ENCODE peak calls at places on chromosome 22, in ten cellular contexts. H is tibial nerve; R is right cardiac atrium; G is neuronal stem cell; E is cardiac fibroblast; X is ovary; U is RCC 7860; D is activated naive CD8-positive, alpha-beta T cell treated with anti-CD3 and anti-CD28 coated beads, Interleukin-2, amount 50 U/mL, for 16 hours; B is neural crest cell; A is CD8-positive, alpha-beta memory T cell. Y is an unnamed sample.

GRCh38 chr22:42283288-42284229 is 13.1 kb upstream of the TCF20 start:
- DNase-seq in H (no peak), R (no peak), G (peak), E (no peak), X (no peak), U (no peak), D (no peak), B (peak), A (no peak), Y (peak)

GRCh38 chr22:49928185-49928495 is 9.7 kb downstream of the CRELD2 start:
- DNase-seq in H (no peak), R (no peak), G (no peak), E (no peak), X (no peak), U (no peak), D (no peak), B (no peak), A (no peak), Y (no peak)

GRCh38 chr22:23411739-23412138 is 168.4 kb downstream of the IGLL1 start:
- DNase-seq in H (no peak), R (no peak), G (no peak), E (no peak), X (no peak), U (no peak), D (no peak), B (no peak), A (no peak), Y (no peak)

GRCh38 chr22:38490915-38491314 is 15.2 kb downstream of the DDX17 start:
- DNase-seq in H (peak), R (peak), G (no peak), E (peak), X (peak), U (no peak), D (no peak), B (no peak), A (no peak), Y (no peak)

GRCh38 chr22:47171441-47172221 is 409.2 kb downstream of the TBC1D22A start:
- DNase-seq in H (peak), R (peak), G (no peak), E (no peak), X (peak), U (no peak), D (no peak), B (no peak), A (no peak), Y (no peak)

GRCh38 chr22:25403284-25403606 is 161.2 kb upstream of the GRK3 start:
- DNase-seq in H (no peak), R (no peak), G (no peak), E (no peak), X (no peak), U (no peak), D (no peak), B (no peak), A (no peak), Y (no peak)

GRCh38 chr22:41022470-41023298 is 69.7 kb upstream of the EP300 start:
- DNase-seq in H (peak), R (peak), G (peak), E (peak), X (peak), U (peak), D (peak), B (peak), A (peak), Y (peak)

GRCh38 chr22:22669093-22669492 is 24.7 kb downstream of the GGTLC2 start:
- DNase-seq in H (no peak), R (no peak), G (no peak), E (no peak), X (no peak), U (no peak), D (no peak), B (no peak), A (no peak), Y (no peak)

GRCh38 chr22:44970291-44970690 is 39.5 kb downstream of the PHF21B start:
- DNase-seq in H (no peak), R (no peak), G (no peak), E (no peak), X (no peak), U (no peak), D (no peak), B (no peak), A (no peak), Y (no peak)

GRCh38 chr22:22928666-22929380 is 41.2 kb downstream of the IGLL5 start:
- DNase-seq in H (no peak), R (peak), G (no peak), E (peak), X (no peak), U (no peak), D (no peak), B (no peak), A (no peak), Y (no peak)

GRCh38 chr22:38402204-38402603 is 52.8 kb downstream of the KCNJ4 start:
- DNase-seq in H (no peak), R (no peak), G (no peak), E (no peak), X (no peak), U (no peak), D (no peak), B (no peak), A (no peak), Y (no peak)

GRCh38 chr22:23291806-23292452 is 111.6 kb downstream of the BCR start:
- DNase-seq in H (no peak), R (peak), G (no peak), E (no peak), X (no peak), U (no peak), D (no peak), B (no peak), A (no peak), Y (no peak)

GRCh38 chr22:38872831-38873248 is 824 bp upstream of the CBX6 start:
- DNase-seq in H (no peak), R (peak), G (no peak), E (peak), X (peak), U (no peak), D (no peak), B (peak), A (no peak), Y (peak)

GRCh38 chr22:22939537-22940368 is 52.1 kb downstream of the IGLL5 start:
- DNase-seq in H (no peak), R (no peak), G (no peak), E (no peak), X (no peak), U (no peak), D (no peak), B (no peak), A (no peak), Y (peak)

GRCh38 chr22:17376950-17377349 is 7.7 kb downstream of the CECR2 start:
- DNase-seq in H (no peak), R (no peak), G (no peak), E (no peak), X (no peak), U (no peak), D (no peak), B (no peak), A (no peak), Y (no peak)

GRCh38 chr22:28999510-29000224 is 62.0 kb downstream of the C22orf31 start:
- DNase-seq in H (no peak), R (no peak), G (no peak), E (no peak), X (no peak), U (peak), D (no peak), B (no peak), A (no peak), Y (no peak)